ENCODE peak calls at places on chromosome 22, in six cellular contexts. T, N, U, O, F and C are unnamed samples.

GRCh38 chr22:45830531-45831245 is 146.3 kb downstream of the WNT7B start:
- DNase-seq in O (no peak), F (no peak), T (no peak), U (peak; percentile 76), N (no peak), C (peak; percentile 71)

GRCh38 chr22:43050995-43051394 is 36.0 kb upstream of the PACSIN2 start:
- DNase-seq in N (no peak), T (peak; percentile 21), O (no peak), F (no peak), U (no peak), C (no peak)

GRCh38 chr22:43110444-43110926 is at the start of gene BIK:
- DNase-seq in F (peak; percentile 69), U (peak; percentile 53), O (peak; percentile 32), N (peak; percentile 17), T (peak; percentile 64), C (no peak)

GRCh38 chr22:39306456-39307361 is 12.7 kb downstream of the RPL3 start:
- DNase-seq in O (no peak), N (no peak), F (peak; percentile 67), T (peak; percentile 50), U (peak; percentile 46), C (no peak)

GRCh38 chr22:46854125-46854870 is 91.8 kb downstream of the TBC1D22A start:
- DNase-seq in U (no peak), T (no peak), F (peak; percentile 76), N (no peak), O (no peak), C (peak; percentile 70)

GRCh38 chr22:19995611-19996339 is 20.8 kb downstream of the ARVCF start:
- DNase-seq in F (no peak), U (no peak), O (no peak), T (no peak), N (peak; percentile 79), C (no peak)

GRCh38 chr22:29503811-29504372 is 23.9 kb downstream of the NEFH start:
- DNase-seq in F (no peak), O (peak; percentile 54), N (peak; percentile 81), T (no peak), U (peak; percentile 34), C (peak; percentile 86)

GRCh38 chr22:22060200-22061084 is 77.9 kb upstream of the TOP3B start:
- DNase-seq in O (peak; percentile 40), N (no peak), F (peak; percentile 79), U (peak; percentile 70), T (peak; percentile 71), C (peak; percentile 53)

GRCh38 chr22:38034278-38034882 is 22.8 kb upstream of the PICK1 start:
- DNase-seq in U (peak; percentile 90), N (peak; percentile 82), O (peak; percentile 70), T (no peak), F (peak; percentile 76), C (peak; percentile 95)
- TF ChIP-seq CTCF in U (no peak), N (no peak), O (no peak), T (no peak), F (no peak), C (no peak)

DNA sequence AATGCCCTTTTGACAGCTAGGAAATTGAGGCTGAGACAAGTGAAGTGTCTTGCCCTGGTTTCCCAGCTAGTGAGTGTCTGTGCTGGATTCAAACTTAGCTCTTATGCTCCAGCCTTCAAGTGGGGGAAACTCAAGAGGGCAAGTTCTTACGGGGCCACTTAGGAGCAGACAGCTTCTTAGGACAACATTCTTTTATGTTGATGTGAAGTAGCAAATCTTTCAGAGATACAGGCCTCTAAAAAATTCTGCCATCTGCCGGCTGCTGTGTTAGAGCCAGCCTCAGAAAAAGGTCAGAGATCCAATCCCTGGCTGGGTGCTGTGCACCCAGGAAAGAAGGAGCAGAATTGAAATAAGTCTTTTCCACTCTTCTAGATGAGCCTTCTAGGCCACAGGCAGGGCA is 26.6 kb downstream of the TIMP3 start:
- DNase-seq in U (no peak), F (no peak), T (no peak), N (no peak), O (no peak), C (peak; percentile 35)
- TF ChIP-seq CTCF in U (peak; percentile 25), F (peak; percentile 33), T (no peak), N (peak; percentile 41), O (no peak), C (peak; percentile 58)

DNA sequence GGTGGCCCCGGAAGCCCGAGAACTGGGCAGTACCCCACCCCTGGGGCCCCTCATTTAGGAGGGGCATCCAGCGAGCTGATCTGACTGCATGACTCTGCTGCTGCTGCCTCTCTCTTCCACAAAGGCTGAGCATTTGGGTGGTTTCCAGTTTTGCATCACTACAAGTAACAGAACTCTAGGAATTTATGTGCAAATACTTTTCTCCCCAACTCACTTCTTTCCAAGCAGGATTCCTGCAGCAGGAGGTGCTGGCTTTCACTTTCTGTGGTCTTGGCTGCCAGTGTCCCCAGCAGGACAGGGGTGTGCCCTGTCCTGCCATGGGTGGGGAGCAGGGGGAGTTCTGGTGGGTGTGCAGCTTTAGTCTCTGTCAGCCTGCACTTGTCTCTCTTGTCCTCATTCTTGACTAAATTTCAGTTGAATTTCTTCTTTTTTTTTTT is 21.2 kb downstream of the UPB1 start:
- DNase-seq in T (no peak), U (peak; percentile 73), N (peak; percentile 93), O (no peak), F (no peak), C (peak; percentile 94)
- TF ChIP-seq CTCF in T (no peak), U (no peak), N (peak; percentile 32), O (no peak), F (no peak), C (peak; percentile 25)

DNA sequence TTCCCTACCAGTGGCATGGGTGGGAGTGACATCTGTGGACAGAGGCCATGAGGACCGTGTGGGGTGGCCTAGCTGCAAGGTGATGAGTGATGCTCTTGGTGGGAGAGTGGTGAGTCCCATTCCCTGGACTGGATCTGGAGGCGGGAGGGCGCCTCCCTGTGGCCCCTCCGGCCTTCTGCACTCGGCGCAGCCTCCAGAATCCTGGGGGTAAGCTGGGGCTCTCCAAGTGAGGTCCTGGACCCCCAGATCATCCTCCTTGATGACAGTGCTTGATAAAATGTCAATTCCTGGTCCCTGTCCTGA is 32.3 kb upstream of the PRR5 start:
- DNase-seq in F (no peak), N (peak; percentile 54), O (no peak), U (peak; percentile 18), T (no peak), C (peak; percentile 45)
- TF ChIP-seq CTCF in F (no peak), N (peak; percentile 68), O (no peak), U (peak; percentile 32), T (no peak), C (peak; percentile 66)

DNA sequence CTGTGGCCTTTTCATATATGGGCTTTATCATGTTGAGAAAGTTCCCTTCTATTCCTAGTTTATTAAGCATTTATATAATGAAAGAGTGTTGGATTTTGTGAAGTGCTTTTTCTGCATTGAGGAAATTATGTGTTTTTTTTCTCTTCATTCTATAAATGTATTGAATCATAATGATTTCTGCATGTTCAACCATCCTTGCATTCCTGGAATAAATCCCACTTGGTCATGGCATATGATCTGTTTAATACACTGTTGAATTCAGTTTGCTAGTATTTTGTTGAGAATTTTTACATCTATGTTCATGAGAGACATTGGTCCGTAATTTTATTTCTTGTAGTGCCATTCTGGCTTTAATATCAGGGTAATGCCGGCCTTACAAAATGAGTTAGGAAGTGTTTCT is 25.8 kb downstream of the PIM3 start:
- DNase-seq in U (no peak), O (no peak), N (no peak), F (no peak), T (no peak), C (no peak)
- TF ChIP-seq CTCF in U (no peak), O (no peak), N (no peak), F (no peak), T (no peak), C (no peak)

GRCh38 chr22:17199131-17199731 is 20.0 kb downstream of the ADA2 start:
- DNase-seq in T (no peak), N (peak; percentile 80), O (peak; percentile 50), F (no peak), U (no peak), C (peak; percentile 42)
- TF ChIP-seq CTCF in T (no peak), N (no peak), O (no peak), F (no peak), U (no peak), C (no peak)